ENCODE peak calls at places on chromosomes 13 and 19, in seven cellular contexts. F is Peyer's patch, W is right lobe of liver, B is tibial nerve, I is breast epithelium, D is IMR-90, U is A549. P is an unnamed sample.
A peak's percentile ranks its signal among the peaks of the same experiment; 100 is the strongest.

GRCh38 chr13:32471187-32471922 is 43.4 kb upstream of the N4BP2L1 start:
- DNase-seq in F (no peak), W (no peak), B (no peak), I (no peak), D (peak; percentile 67), U (no peak), P (no peak)

GRCh38 chr19:18883530-18884304 is 12.2 kb downstream of the CERS1 start:
- DNase-seq in F (no peak), W (no peak), B (no peak), I (no peak), D (no peak), U (no peak), P (no peak)

GRCh38 chr19:33501957-33502356 is 19.6 kb downstream of the PEPD start:
- DNase-seq in F (no peak), W (peak; percentile 96), B (no peak), I (no peak), D (no peak), U (no peak), P (no peak)

GRCh38 chr13:51325837-51326236 is 13.7 kb upstream of the SERPINE3 start:
- DNase-seq in F (no peak), W (no peak), B (no peak), I (no peak), D (no peak), U (no peak), P (no peak)

GRCh38 chr13:51679616-51680015 is 95.4 kb downstream of the WDFY2 start:
- DNase-seq in F (no peak), W (no peak), B (no peak), I (no peak), D (no peak), U (no peak), P (no peak)

GRCh38 chr19:41265376-41266153 is 1.4 kb downstream of the HNRNPUL1 start:
- DNase-seq in F (peak; percentile 26), W (no peak), B (no peak), I (no peak), D (peak; percentile 37), U (peak; percentile 37), P (peak; percentile 27)

GRCh38 chr19:16886305-16886880 is 2.4 kb upstream of the F2RL3 start:
- DNase-seq in F (no peak), W (no peak), B (peak; percentile 11), I (peak; percentile 49), D (peak; percentile 46), U (peak; percentile 50), P (no peak)

GRCh38 chr19:51194527-51195315 is 30.2 kb upstream of the CD33 start:
- DNase-seq in F (no peak), W (no peak), B (no peak), I (no peak), D (no peak), U (no peak), P (no peak)

GRCh38 chr13:30618186-30618937 is 642 bp downstream of the USPL1 start:
- DNase-seq in F (peak; percentile 33), W (peak; percentile 62), B (no peak), I (no peak), D (no peak), U (no peak), P (peak; percentile 27)

GRCh38 chr19:47210689-47211316 is 20.2 kb downstream of the BBC3 start:
- DNase-seq in F (peak; percentile 91), W (peak; percentile 72), B (peak; percentile 99), I (peak; percentile 70), D (peak; percentile 80), U (peak; percentile 85), P (peak; percentile 87)

GRCh38 chr13:51608857-51609406 is 24.7 kb downstream of the WDFY2 start:
- DNase-seq in F (no peak), W (no peak), B (no peak), I (no peak), D (no peak), U (no peak), P (no peak)

GRCh38 chr19:28318469-28319179 is 894.3 kb downstream of the UQCRFS1 start:
- DNase-seq in F (no peak), W (no peak), B (no peak), I (no peak), D (no peak), U (no peak), P (no peak)

GRCh38 chr19:29683009-29683408 is 17.7 kb downstream of the PLEKHF1 start:
- DNase-seq in F (no peak), W (no peak), B (no peak), I (no peak), D (no peak), U (no peak), P (no peak)

GRCh38 chr13:29676535-29676934 is 81.0 kb upstream of the SLC7A1 start:
- DNase-seq in F (no peak), W (no peak), B (no peak), I (no peak), D (peak; percentile 29), U (peak; percentile 3), P (no peak)

DNA sequence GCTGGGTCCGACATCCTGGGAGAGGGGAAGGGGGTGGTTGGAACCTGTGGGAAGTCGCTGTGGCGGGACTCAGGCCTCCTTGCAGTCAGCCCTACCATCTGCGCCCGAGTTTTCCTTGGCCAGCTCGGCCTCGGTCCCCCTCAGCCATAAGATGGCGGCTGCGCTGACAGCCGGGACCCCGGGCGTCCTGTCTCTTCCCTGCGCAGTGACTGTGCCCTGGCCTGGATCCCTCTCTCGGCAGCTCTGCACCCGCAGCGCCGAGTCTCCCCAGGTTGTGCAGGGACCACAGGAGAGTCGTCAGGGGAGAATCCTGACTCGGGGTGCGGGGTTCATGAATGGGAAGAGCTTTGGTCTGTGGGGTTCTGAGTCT is 345 bp downstream of the ZNF257 start:
- DNase-seq in F (peak; percentile 17), W (no peak), B (no peak), I (no peak), D (no peak), U (no peak), P (no peak)
- H3K4me3 ChIP-seq in F (peak overlapping the region; percentile 50), W (peak overlapping the region; percentile 20), B (peak overlapping the region; percentile 42), I (peak overlapping the region; percentile 56), D (peak overlapping the region; percentile 43), U (no peak overlapping the region), P (peak overlapping the region; percentile 62)

DNA sequence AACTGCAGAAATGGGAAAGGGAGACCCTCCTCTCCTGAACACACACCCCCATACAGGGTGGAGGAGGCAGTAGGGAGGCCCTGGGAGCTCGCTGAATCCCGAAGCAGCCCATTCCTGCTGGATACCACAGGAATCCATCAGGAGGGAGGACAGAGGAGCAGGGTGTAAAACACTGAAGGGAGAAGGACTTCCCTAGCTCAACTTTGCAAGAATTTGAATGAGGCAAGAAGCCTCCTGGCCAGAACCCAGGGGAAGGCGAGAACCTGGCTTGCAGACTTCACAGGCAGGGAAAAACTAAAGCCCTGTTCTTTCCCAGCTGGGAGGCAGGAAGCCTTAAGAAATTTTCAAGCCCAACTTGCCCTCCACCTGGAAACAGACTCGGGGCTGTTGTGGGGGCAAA is 43.5 kb downstream of the ZNF91 start:
- DNase-seq in F (no peak), W (no peak), B (no peak), I (no peak), D (no peak), U (no peak), P (no peak)
- H3K9me3 ChIP-seq in F (peaks cover 97% of the 10 kb centered on the region), W (peaks cover 20% of the 10 kb centered on the region), B (peaks cover 96% of the 10 kb centered on the region), I (peaks cover 95% of the 10 kb centered on the region), D (peaks cover 64% of the 10 kb centered on the region), U (peaks cover 61% of the 10 kb centered on the region), P (peaks cover 100% of the 10 kb centered on the region)

DNA sequence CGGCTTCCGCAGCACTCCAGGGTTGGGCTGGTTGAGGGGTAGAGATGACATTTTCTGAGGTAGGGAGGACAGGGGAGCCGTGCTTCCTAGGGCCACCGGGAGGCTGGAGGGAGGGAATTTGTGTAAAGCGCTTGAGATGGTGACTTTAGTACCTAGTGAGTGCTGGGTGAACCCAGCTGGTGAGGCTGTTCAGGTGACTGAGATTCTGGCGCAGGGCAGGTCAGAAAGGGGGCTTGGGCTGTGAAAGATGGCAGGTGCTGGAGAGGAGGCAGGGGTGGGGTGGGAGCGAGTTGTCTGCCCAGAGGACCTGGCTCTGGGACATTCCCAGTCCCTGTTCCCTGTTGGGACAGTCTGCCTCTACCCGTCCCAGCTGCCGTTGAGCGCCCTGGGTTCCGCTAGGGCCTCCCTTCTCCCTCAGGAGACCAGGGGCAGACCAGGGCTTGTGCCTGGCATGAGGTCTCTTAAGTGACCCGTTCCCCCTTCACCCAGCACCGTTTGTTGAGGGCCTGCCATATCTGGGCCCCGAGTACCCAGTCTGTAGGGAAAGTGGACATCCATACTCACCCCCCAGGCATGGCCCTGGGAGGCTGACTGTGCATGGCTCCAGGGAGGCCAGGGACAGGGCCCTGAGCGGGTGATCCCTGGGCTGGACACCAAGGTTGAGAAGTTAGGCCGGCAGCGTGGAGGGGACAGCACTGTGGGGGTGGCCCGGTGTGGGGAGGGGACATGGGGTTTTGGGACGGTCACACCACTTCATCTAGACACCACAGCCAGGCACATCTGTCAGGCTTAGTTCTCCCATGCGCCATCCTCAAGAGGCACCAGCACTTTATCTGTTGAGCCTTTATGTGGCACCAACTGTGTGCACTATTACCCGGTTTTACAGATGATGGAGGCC is 5.0 kb downstream of the PTOV1 start:
- DNase-seq in F (no peak), W (peak; percentile 47), B (no peak), I (no peak), D (no peak), U (no peak), P (no peak)
- TF ChIP-seq POLR2A in F (no peak), W (peak; percentile 5), B (no peak), I (no peak), D (no peak), U (peak; percentile 5), P (no peak)

GRCh38 chr19:7513809-7514642 is 1.9 kb upstream of the ZNF358 start:
- DNase-seq in F (no peak), W (no peak), B (no peak), I (no peak), D (no peak), U (no peak), P (no peak)

GRCh38 chr19:7515471-7516226 is at the start of gene ZNF358:
- DNase-seq in F (no peak), W (peak; percentile 83), B (peak; percentile 36), I (peak; percentile 53), D (peak; percentile 46), U (peak; percentile 50), P (peak; percentile 78)

GRCh38 chr19:7516281-7516862 is 469 bp downstream of the ZNF358 start:
- DNase-seq in F (no peak), W (no peak), B (no peak), I (no peak), D (no peak), U (no peak), P (no peak)

GRCh38 chr19:7516878-7517277 is 975 bp downstream of the ZNF358 start:
- DNase-seq in F (no peak), W (no peak), B (no peak), I (no peak), D (no peak), U (no peak), P (no peak)

DNA sequence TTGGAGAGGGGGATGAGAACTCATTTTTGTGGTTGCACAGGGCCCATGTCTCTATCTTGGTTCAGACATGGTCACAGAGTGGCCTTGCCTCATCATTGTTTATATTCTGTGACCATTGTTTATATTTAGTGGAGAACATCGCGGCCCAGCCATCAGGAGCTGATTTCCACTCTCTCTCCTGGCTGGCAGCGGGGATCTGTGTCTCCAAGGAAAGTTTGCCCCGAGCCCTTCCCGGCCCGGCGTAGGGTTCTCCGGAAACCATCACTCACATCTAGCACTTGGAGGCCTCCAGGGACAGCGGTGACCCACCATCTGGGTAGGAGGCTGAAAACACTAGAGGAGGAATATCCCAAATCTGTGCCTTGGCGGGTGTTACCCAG is 822 bp upstream of the ZNF358 start:
- DNase-seq in F (no peak), W (no peak), B (no peak), I (no peak), D (peak; percentile 66), U (no peak), P (peak; percentile 43)
- H3K4me3 ChIP-seq in F (peak overlapping the region; percentile 24), W (no peak overlapping the region), B (no peak overlapping the region), I (no peak overlapping the region), D (peak overlapping the region; percentile 77), U (no peak overlapping the region), P (peak overlapping the region; percentile 59)

P was measured in stomach.